ENCODE peak calls at places on chromosome 10, in nine cellular contexts. One of them, this sample, is unnamed.

GRCh38 chr10:70784476-70784875 is 701 bp downstream of the TBATA start:
- DNase-seq in GM06990: no peak
- DNase-seq in islet precursor cell: no peak
- DNase-seq in T-helper 1 cell: no peak
- DNase-seq in EL: peak; percentile 31
- DNase-seq in foreskin fibroblast: no peak
- DNase-seq in activated CD4-positive, alpha-beta T cell treated with anti-CD3 and anti-CD28 coated beads, Interleukin-2, amount 50 U/mL, for 1 hour: no peak
- DNase-seq in NCI-H524: no peak
- DNase-seq in fibroblast of the conjunctiva: no peak
- DNase-seq in this sample: no peak

GRCh38 chr10:80609331-80609730 is 71.6 kb downstream of the SH2D4B start:
- DNase-seq in GM06990: no peak
- DNase-seq in T-helper 1 cell: no peak
- DNase-seq in NCI-H524: peak; percentile 77
- DNase-seq in EL: no peak
- DNase-seq in fibroblast of the conjunctiva: no peak
- DNase-seq in islet precursor cell: no peak
- DNase-seq in foreskin fibroblast: no peak
- DNase-seq in activated CD4-positive, alpha-beta T cell treated with anti-CD3 and anti-CD28 coated beads, Interleukin-2, amount 50 U/mL, for 1 hour: no peak
- DNase-seq in this sample: no peak

GRCh38 chr10:43756343-43756742 is 107.7 kb upstream of the ZNF32 start:
- DNase-seq in T-helper 1 cell: no peak
- DNase-seq in EL: no peak
- DNase-seq in GM06990: no peak
- DNase-seq in foreskin fibroblast: no peak
- DNase-seq in NCI-H524: no peak
- DNase-seq in islet precursor cell: no peak
- DNase-seq in activated CD4-positive, alpha-beta T cell treated with anti-CD3 and anti-CD28 coated beads, Interleukin-2, amount 50 U/mL, for 1 hour: no peak
- DNase-seq in fibroblast of the conjunctiva: no peak
- DNase-seq in this sample: no peak

GRCh38 chr10:125236091-125236490 is 75.7 kb upstream of the CTBP2 start:
- DNase-seq in foreskin fibroblast: no peak
- DNase-seq in islet precursor cell: no peak
- DNase-seq in fibroblast of the conjunctiva: no peak
- DNase-seq in GM06990: no peak
- DNase-seq in T-helper 1 cell: no peak
- DNase-seq in NCI-H524: no peak
- DNase-seq in EL: no peak
- DNase-seq in activated CD4-positive, alpha-beta T cell treated with anti-CD3 and anti-CD28 coated beads, Interleukin-2, amount 50 U/mL, for 1 hour: no peak
- DNase-seq in this sample: no peak

GRCh38 chr10:86449926-86450558 is 71.5 kb downstream of the WAPL start:
- DNase-seq in islet precursor cell: no peak
- DNase-seq in T-helper 1 cell: no peak
- DNase-seq in activated CD4-positive, alpha-beta T cell treated with anti-CD3 and anti-CD28 coated beads, Interleukin-2, amount 50 U/mL, for 1 hour: no peak
- DNase-seq in GM06990: peak; percentile 12
- DNase-seq in EL: no peak
- DNase-seq in foreskin fibroblast: no peak
- DNase-seq in NCI-H524: no peak
- DNase-seq in fibroblast of the conjunctiva: no peak
- DNase-seq in this sample: no peak

GRCh38 chr10:46554166-46554781 is 2.2 kb downstream of the GPRIN2 start:
- DNase-seq in islet precursor cell: peak; percentile 39
- DNase-seq in NCI-H524: no peak
- DNase-seq in T-helper 1 cell: no peak
- DNase-seq in EL: no peak
- DNase-seq in foreskin fibroblast: no peak
- DNase-seq in activated CD4-positive, alpha-beta T cell treated with anti-CD3 and anti-CD28 coated beads, Interleukin-2, amount 50 U/mL, for 1 hour: no peak
- DNase-seq in fibroblast of the conjunctiva: no peak
- DNase-seq in GM06990: no peak
- DNase-seq in this sample: no peak

GRCh38 chr10:118045154-118045841 is 1.4 kb downstream of the RAB11FIP2 start:
- DNase-seq in EL: no peak
- DNase-seq in islet precursor cell: no peak
- DNase-seq in NCI-H524: no peak
- DNase-seq in fibroblast of the conjunctiva: no peak
- DNase-seq in T-helper 1 cell: no peak
- DNase-seq in foreskin fibroblast: no peak
- DNase-seq in GM06990: no peak
- DNase-seq in activated CD4-positive, alpha-beta T cell treated with anti-CD3 and anti-CD28 coated beads, Interleukin-2, amount 50 U/mL, for 1 hour: no peak
- DNase-seq in this sample: no peak

GRCh38 chr10:8049874-8050560 is 4.5 kb upstream of the GATA3 start:
- DNase-seq in NCI-H524: no peak
- DNase-seq in T-helper 1 cell: no peak
- DNase-seq in islet precursor cell: peak; percentile 74
- DNase-seq in EL: no peak
- DNase-seq in activated CD4-positive, alpha-beta T cell treated with anti-CD3 and anti-CD28 coated beads, Interleukin-2, amount 50 U/mL, for 1 hour: no peak
- DNase-seq in fibroblast of the conjunctiva: no peak
- DNase-seq in GM06990: no peak
- DNase-seq in foreskin fibroblast: no peak
- DNase-seq in this sample: no peak

GRCh38 chr10:72691470-72692056 is 380 bp upstream of the MCU start:
- DNase-seq in EL: peak; percentile 96
- DNase-seq in NCI-H524: no peak
- DNase-seq in GM06990: no peak
- DNase-seq in foreskin fibroblast: peak; percentile 92
- DNase-seq in activated CD4-positive, alpha-beta T cell treated with anti-CD3 and anti-CD28 coated beads, Interleukin-2, amount 50 U/mL, for 1 hour: no peak
- DNase-seq in fibroblast of the conjunctiva: no peak
- DNase-seq in islet precursor cell: no peak
- DNase-seq in T-helper 1 cell: no peak
- DNase-seq in this sample: no peak

This sample was measured in type B pancreatic cell.